ENCODE peak calls at places on chromosome 17, in eight cellular contexts. A is Panc1, M is heart right ventricle, Q is astrocyte of the spinal cord, G is cardiac muscle cell, J is right lobe of liver, D is fibroblast of villous mesenchyme, P is epithelial cell of proximal tubule. O is an unnamed sample.

GRCh38 chr17:40178021-40178601 is 841 bp downstream of the RAPGEFL1 start:
- DNase-seq in A (no peak), M (no peak), Q (no peak), G (no peak), J (no peak), D (no peak), P (no peak), O (no peak)

GRCh38 chr17:61421460-61421859 is 21.8 kb downstream of the TBX2 start:
- DNase-seq in A (no peak), M (no peak), Q (no peak), G (no peak), J (no peak), D (no peak), P (no peak), O (no peak)

GRCh38 chr17:77923135-77923534 is 35.4 kb upstream of the TNRC6C start:
- DNase-seq in A (no peak), M (no peak), Q (no peak), G (peak; percentile 11), J (no peak), D (peak; percentile 58), P (no peak), O (no peak)

GRCh38 chr17:10215286-10215685 is 16.9 kb upstream of the GAS7 start:
- DNase-seq in A (no peak), M (no peak), Q (no peak), G (no peak), J (no peak), D (no peak), P (no peak), O (no peak)

GRCh38 chr17:43907425-43907981 is at the start of gene MPP2:
- DNase-seq in A (no peak), M (peak; percentile 69), Q (peak; percentile 72), G (peak; percentile 76), J (no peak), D (peak; percentile 74), P (no peak), O (peak; percentile 52)

GRCh38 chr17:81609541-81610353 is 27.2 kb downstream of the NPLOC4 start:
- DNase-seq in A (no peak), M (no peak), Q (no peak), G (peak; percentile 8), J (no peak), D (peak; percentile 67), P (no peak), O (no peak)

GRCh38 chr17:83125515-83126274 is 46.3 kb downstream of the METRNL start:
- DNase-seq in A (no peak), M (no peak), Q (no peak), G (no peak), J (no peak), D (no peak), P (no peak), O (peak; percentile 29)

GRCh38 chr17:205817-206216 is 24.4 kb upstream of the DOC2B start:
- DNase-seq in A (no peak), M (no peak), Q (no peak), G (no peak), J (no peak), D (no peak), P (no peak), O (no peak)

GRCh38 chr17:78905111-78905510 is 2.1 kb upstream of the CEP295NL start:
- DNase-seq in A (no peak), M (no peak), Q (no peak), G (no peak), J (no peak), D (no peak), P (no peak), O (peak; percentile 56)

GRCh38 chr17:21530841-21531240 is 154.7 kb downstream of the KCNJ12 start:
- DNase-seq in A (no peak), M (no peak), Q (no peak), G (no peak), J (no peak), D (no peak), P (no peak), O (no peak)

GRCh38 chr17:65173284-65173793 is 36.2 kb downstream of the RGS9 start:
- DNase-seq in A (no peak), M (peak; percentile 15), Q (peak; percentile 55), G (peak; percentile 86), J (peak; percentile 31), D (peak; percentile 89), P (peak; percentile 68), O (peak; percentile 63)

GRCh38 chr17:49694847-49695697 is 12.7 kb downstream of the SLC35B1 start:
- DNase-seq in A (no peak), M (peak; percentile 54), Q (peak; percentile 27), G (peak; percentile 40), J (peak; percentile 38), D (peak; percentile 37), P (no peak), O (peak; percentile 17)

GRCh38 chr17:61393550-61393903 is 6.1 kb upstream of the TBX2 start:
- DNase-seq in A (no peak), M (no peak), Q (no peak), G (no peak), J (no peak), D (no peak), P (no peak), O (no peak)

GRCh38 chr17:20122236-20122879 is 113.2 kb downstream of the SPECC1 start:
- DNase-seq in A (no peak), M (no peak), Q (no peak), G (no peak), J (no peak), D (peak; percentile 26), P (no peak), O (no peak)

GRCh38 chr17:32525116-32525515 is 38.3 kb downstream of the CDK5R1 start:
- DNase-seq in A (no peak), M (no peak), Q (peak; percentile 59), G (peak; percentile 52), J (no peak), D (peak; percentile 62), P (no peak), O (peak; percentile 52)

GRCh38 chr17:27339836-27340550 is 46.1 kb downstream of the WSB1 start:
- DNase-seq in A (no peak), M (no peak), Q (no peak), G (no peak), J (no peak), D (no peak), P (no peak), O (peak; percentile 63)

GRCh38 chr17:80863626-80864025 is 128.0 kb upstream of the CHMP6 start:
- DNase-seq in A (no peak), M (no peak), Q (no peak), G (no peak), J (no peak), D (no peak), P (no peak), O (no peak)

GRCh38 chr17:81471804-81472456 is 40.7 kb downstream of the ACTG1 start:
- DNase-seq in A (no peak), M (no peak), Q (peak; percentile 74), G (peak; percentile 28), J (no peak), D (peak; percentile 80), P (peak; percentile 20), O (peak; percentile 94)

GRCh38 chr17:80545499-80545826 is 825 bp downstream of the RPTOR start:
- DNase-seq in A (no peak), M (no peak), Q (no peak), G (peak; percentile 27), J (no peak), D (no peak), P (no peak), O (peak; percentile 13)

GRCh38 chr17:74532115-74532514 is 840 bp upstream of the CD300LB start:
- DNase-seq in A (no peak), M (peak; percentile 67), Q (no peak), G (no peak), J (no peak), D (no peak), P (no peak), O (no peak)

GRCh38 chr17:68089881-68090280 is 54.3 kb downstream of the KPNA2 start:
- DNase-seq in A (no peak), M (peak; percentile 72), Q (no peak), G (peak; percentile 26), J (peak; percentile 56), D (peak; percentile 38), P (no peak), O (peak; percentile 13)

GRCh38 chr17:71427801-71428200 is 693.0 kb upstream of the SOX9 start:
- DNase-seq in A (no peak), M (no peak), Q (no peak), G (no peak), J (no peak), D (no peak), P (no peak), O (no peak)

GRCh38 chr17:79339311-79339710 is 264.7 kb downstream of the ENGASE start:
- DNase-seq in A (no peak), M (no peak), Q (no peak), G (no peak), J (no peak), D (no peak), P (no peak), O (no peak)

GRCh38 chr17:63751806-63752205 is 10.2 kb upstream of the STRADA start:
- DNase-seq in A (no peak), M (no peak), Q (no peak), G (peak; percentile 24), J (no peak), D (no peak), P (no peak), O (no peak)
- H3K4me3 ChIP-seq in A (no peak overlapping the region), M (no peak overlapping the region), Q (no peak overlapping the region), G (no peak overlapping the region), J (no peak overlapping the region), D (no peak overlapping the region), P (no peak overlapping the region), O (no peak overlapping the region)

GRCh38 chr17:48636177-48637018 is 10.2 kb upstream of the HOXB9 start:
- DNase-seq in A (no peak), M (no peak), Q (peak; percentile 85), G (peak; percentile 66), J (peak; percentile 66), D (peak; percentile 74), P (no peak), O (peak; percentile 67)
- TF ChIP-seq CTCF in A (peak; percentile 93), M (peak; percentile 50), Q (peak; percentile 78), G (peak; percentile 57), J (peak; percentile 38), D (peak; percentile 68), P (peak; percentile 66), O (peak; percentile 43)

GRCh38 chr17:9004132-9004960 is 17.0 kb upstream of the NTN1 start:
- DNase-seq in A (no peak), M (no peak), Q (no peak), G (no peak), J (no peak), D (no peak), P (no peak), O (no peak)
- H3K4me3 ChIP-seq in A (peak overlapping the region; percentile 32), M (peak overlapping the region; percentile 34), Q (no peak overlapping the region), G (peak overlapping the region; percentile 9), J (no peak overlapping the region), D (no peak overlapping the region), P (no peak overlapping the region), O (no peak overlapping the region)

GRCh38 chr17:4176803-4177472 is 33.9 kb downstream of the CYB5D2 start:
- DNase-seq in A (no peak), M (no peak), Q (no peak), G (no peak), J (no peak), D (no peak), P (no peak), O (no peak)
- TF ChIP-seq CTCF in A (no peak), M (no peak), Q (no peak), G (no peak), J (no peak), D (no peak), P (no peak), O (no peak)

GRCh38 chr17:57984226-57984890 is 3.7 kb downstream of the VEZF1 start:
- DNase-seq in A (no peak), M (no peak), Q (no peak), G (peak; percentile 56), J (no peak), D (peak; percentile 72), P (no peak), O (no peak)
- H3K4me3 ChIP-seq in A (no peak overlapping the region), M (no peak overlapping the region), Q (no peak overlapping the region), G (no peak overlapping the region), J (no peak overlapping the region), D (peak overlapping the region; percentile 69), P (no peak overlapping the region), O (no peak overlapping the region)

O was measured in fibroblast of mammary gland.